ENCODE peak calls at places on chromosomes 3 and 15, in four cellular contexts. Y, N, Z and U are unnamed samples.

GRCh38 chr3:377158-377561 is 180.6 kb downstream of the CHL1 start:
- DNase-seq in Y (peak; percentile 42), Z (no peak), N (peak; percentile 5), U (peak; percentile 12)

GRCh38 chr3:170725285-170725731 is 139.4 kb upstream of the SLC7A14 start:
- DNase-seq in Y (no peak), Z (no peak), N (peak; percentile 48), U (no peak)

GRCh38 chr3:40615110-40615915 is 90.6 kb downstream of the ZNF621 start:
- DNase-seq in N (no peak), Z (no peak), Y (no peak), U (no peak)

GRCh38 chr3:164641071-164641470 is 437.2 kb downstream of the SI start:
- DNase-seq in Y (no peak), N (no peak), Z (no peak), U (no peak)

GRCh38 chr3:98814799-98815450 is 51.8 kb downstream of the ST3GAL6 start:
- DNase-seq in N (no peak), Z (no peak), Y (no peak), U (no peak)

GRCh38 chr3:116394365-116394764 is 50.9 kb downstream of the LSAMP start:
- DNase-seq in N (no peak), Y (no peak), Z (no peak), U (no peak)

GRCh38 chr3:72361990-72362389 is 486.3 kb downstream of the SHQ1 start:
- DNase-seq in Y (no peak), N (no peak), Z (no peak), U (no peak)

GRCh38 chr3:196531418-196531817 is 16.3 kb upstream of the SMCO1 start:
- DNase-seq in Y (no peak), Z (no peak), N (no peak), U (no peak)

GRCh38 chr3:150370129-150370602 is 37.9 kb upstream of the TSC22D2 start:
- DNase-seq in N (peak; percentile 63), Z (no peak), Y (peak; percentile 24), U (peak; percentile 63)

GRCh38 chr3:154389861-154390260 is 40.1 kb downstream of the GPR149 start:
- DNase-seq in Y (peak; percentile 0), Z (no peak), N (no peak), U (no peak)

GRCh38 chr15:63973212-63974009 is 72.9 kb downstream of the DAPK2 start:
- DNase-seq in Z (no peak), Y (no peak), N (no peak), U (no peak)

GRCh38 chr15:74906193-74906449 is 530 bp downstream of the FAM219B start:
- DNase-seq in N (peak; percentile 47), Z (no peak), Y (no peak), U (no peak)

GRCh38 chr3:168885028-168885427 is 778.5 kb downstream of the MECOM start:
- DNase-seq in N (no peak), Z (no peak), Y (no peak), U (no peak)

GRCh38 chr3:48215466-48215865 is 7.8 kb upstream of the CAMP start:
- DNase-seq in Z (no peak), N (no peak), Y (no peak), U (no peak)

GRCh38 chr3:71355862-71356261 is 227.7 kb downstream of the FOXP1 start:
- DNase-seq in Z (no peak), N (no peak), Y (no peak), U (no peak)

GRCh38 chr15:45262906-45263456 is 10.9 kb downstream of the SLC28A2 start:
- DNase-seq in N (no peak), Y (peak; percentile 12), Z (no peak), U (no peak)

GRCh38 chr15:32657941-32658340 is 16.4 kb downstream of the SCG5 start:
- DNase-seq in Y (no peak), Z (no peak), N (peak; percentile 77), U (no peak)

GRCh38 chr3:126749931-126750759 is 46.1 kb downstream of the CHCHD6 start:
- DNase-seq in N (no peak), Y (no peak), Z (no peak), U (no peak)

GRCh38 chr15:83565553-83566159 is 88.3 kb upstream of the ADAMTSL3 start:
- DNase-seq in Z (no peak), Y (peak; percentile 25), N (peak; percentile 44), U (peak; percentile 44)

GRCh38 chr15:67520276-67520975 is 505 bp upstream of the C15orf61 start:
- DNase-seq in Z (no peak), N (no peak), Y (no peak), U (no peak)

GRCh38 chr3:168220609-168221008 is 124.9 kb upstream of the GOLIM4 start:
- DNase-seq in N (no peak), Y (no peak), Z (no peak), U (no peak)

GRCh38 chr15:49887604-49888340 is 231.3 kb downstream of the ATP8B4 start:
- DNase-seq in Y (no peak), Z (no peak), N (no peak), U (no peak)

GRCh38 chr3:152768478-152768877 is 66.5 kb upstream of the P2RY1 start:
- DNase-seq in N (no peak), Z (no peak), Y (no peak), U (no peak)

GRCh38 chr3:136741063-136741462 is 11.1 kb downstream of the STAG1 start:
- DNase-seq in Y (no peak), Z (no peak), N (no peak), U (no peak)

GRCh38 chr3:136735103-136735502 is 17.1 kb downstream of the STAG1 start:
- DNase-seq in N (no peak), Y (no peak), Z (no peak), U (no peak)

GRCh38 chr3:136734382-136735070 is 17.7 kb downstream of the STAG1 start:
- DNase-seq in Z (no peak), Y (peak; percentile 59), N (no peak), U (no peak)

DNA sequence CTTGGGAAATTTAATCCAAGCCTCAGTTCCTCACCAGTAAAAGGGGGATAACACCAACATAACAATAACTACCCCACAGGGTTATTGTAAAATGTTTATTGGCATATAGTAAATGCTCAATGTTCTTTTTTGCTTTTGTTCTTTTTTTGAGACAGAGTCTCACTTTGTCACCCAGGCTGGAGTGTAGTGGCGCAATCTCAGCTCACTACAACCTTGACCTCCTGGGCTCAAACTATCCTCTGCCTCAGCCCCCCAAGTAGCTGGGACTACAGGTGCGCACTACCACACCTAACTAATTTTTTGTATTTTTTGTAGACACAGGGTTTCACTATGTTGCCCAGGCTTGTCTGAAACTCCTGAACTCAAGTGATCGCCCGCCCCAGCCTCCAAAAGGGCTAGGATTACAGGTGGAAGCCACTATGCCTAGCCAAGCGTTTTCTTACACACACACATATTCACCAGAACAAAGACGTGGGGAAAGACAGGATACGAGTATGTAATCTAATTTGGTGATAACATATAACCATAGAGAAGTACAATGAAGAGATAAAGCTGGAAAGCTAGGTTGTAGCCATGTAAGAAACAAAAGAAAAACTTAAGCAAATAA is 11.7 kb downstream of the STAG1 start:
- DNase-seq in Y (no peak), Z (no peak), N (no peak), U (no peak)
- TF ChIP-seq TARDBP in Y (no peak), Z (no peak), N (no peak), U (no peak)

DNA sequence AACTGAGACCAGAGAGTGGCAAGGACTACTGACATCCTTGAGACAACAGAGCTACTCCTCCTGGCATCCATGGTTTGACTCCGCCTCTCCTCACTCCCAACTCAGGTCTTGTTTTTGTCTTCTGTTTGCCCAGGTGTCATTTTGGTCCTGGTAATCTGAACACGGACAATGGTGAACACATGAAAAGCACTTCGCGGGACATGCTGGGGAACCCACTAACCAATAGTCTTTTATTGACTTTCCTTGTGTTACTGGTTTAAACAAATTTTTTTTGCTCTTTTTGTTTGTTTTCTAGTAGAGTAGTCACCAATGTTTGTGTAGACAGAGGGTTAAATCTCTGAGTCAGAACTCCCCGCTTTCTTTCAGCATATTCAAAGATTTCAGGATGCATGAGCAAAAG is 38.4 kb downstream of the LARP6 start:
- DNase-seq in Z (no peak), N (no peak), Y (peak; percentile 57), U (no peak)
- TF ChIP-seq FOXM1 in Z (no peak), N (no peak), Y (no peak), U (no peak)

DNA sequence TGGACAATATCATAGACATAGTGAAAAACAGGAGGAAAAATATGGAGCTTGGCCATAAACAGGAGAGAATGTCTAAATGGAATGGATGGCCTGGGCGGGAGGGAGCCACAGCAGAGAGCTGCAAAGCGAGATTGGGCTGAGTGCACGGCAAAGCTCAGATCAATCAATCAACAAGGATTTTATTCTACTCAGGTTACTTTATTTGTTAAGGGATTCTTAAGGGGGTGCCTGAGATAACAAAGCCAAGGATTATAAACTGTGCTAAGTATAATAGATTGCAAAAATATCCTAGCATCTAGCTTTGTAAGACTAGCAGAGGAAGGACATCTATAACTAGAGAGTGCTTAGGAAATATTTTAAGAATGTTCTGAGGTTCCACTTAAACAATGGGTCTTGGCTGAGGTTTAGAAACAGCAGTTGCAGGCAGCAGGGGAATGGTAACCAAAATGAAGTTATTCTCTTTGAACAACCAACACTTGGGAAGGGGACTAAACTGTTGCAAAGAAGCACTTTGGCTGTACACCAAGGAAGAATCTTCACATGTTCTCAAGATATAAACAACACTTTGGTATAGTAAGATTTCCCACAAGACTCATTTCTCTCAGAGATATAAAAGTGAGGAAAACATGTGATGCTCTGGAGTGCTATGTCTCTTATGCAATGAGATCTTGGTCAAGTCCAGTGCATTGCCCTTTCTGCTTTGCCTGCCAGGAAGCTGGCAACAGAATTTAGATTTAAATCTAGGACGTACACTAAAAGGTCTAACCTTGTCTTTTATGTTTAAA is 35.5 kb downstream of the TMEM212 start:
- DNase-seq in Y (peak; percentile 33), N (no peak), Z (no peak), U (peak; percentile 40)
- TF ChIP-seq TARDBP in Y (no peak), N (no peak), Z (no peak), U (no peak)

GRCh38 chr15:96324192-96324895 is 6.2 kb upstream of the NR2F2 start:
- DNase-seq in Z (no peak), Y (no peak), N (peak; percentile 58), U (no peak)

GRCh38 chr15:96320703-96321421 is 9.6 kb upstream of the NR2F2 start:
- DNase-seq in Z (no peak), N (no peak), Y (no peak), U (no peak)

GRCh38 chr15:96322401-96323249 is 7.9 kb upstream of the NR2F2 start:
- DNase-seq in Y (no peak), Z (no peak), N (no peak), U (no peak)

GRCh38 chr15:96323250-96324162 is 7.0 kb upstream of the NR2F2 start:
- DNase-seq in N (no peak), Z (no peak), Y (no peak), U (no peak)

DNA sequence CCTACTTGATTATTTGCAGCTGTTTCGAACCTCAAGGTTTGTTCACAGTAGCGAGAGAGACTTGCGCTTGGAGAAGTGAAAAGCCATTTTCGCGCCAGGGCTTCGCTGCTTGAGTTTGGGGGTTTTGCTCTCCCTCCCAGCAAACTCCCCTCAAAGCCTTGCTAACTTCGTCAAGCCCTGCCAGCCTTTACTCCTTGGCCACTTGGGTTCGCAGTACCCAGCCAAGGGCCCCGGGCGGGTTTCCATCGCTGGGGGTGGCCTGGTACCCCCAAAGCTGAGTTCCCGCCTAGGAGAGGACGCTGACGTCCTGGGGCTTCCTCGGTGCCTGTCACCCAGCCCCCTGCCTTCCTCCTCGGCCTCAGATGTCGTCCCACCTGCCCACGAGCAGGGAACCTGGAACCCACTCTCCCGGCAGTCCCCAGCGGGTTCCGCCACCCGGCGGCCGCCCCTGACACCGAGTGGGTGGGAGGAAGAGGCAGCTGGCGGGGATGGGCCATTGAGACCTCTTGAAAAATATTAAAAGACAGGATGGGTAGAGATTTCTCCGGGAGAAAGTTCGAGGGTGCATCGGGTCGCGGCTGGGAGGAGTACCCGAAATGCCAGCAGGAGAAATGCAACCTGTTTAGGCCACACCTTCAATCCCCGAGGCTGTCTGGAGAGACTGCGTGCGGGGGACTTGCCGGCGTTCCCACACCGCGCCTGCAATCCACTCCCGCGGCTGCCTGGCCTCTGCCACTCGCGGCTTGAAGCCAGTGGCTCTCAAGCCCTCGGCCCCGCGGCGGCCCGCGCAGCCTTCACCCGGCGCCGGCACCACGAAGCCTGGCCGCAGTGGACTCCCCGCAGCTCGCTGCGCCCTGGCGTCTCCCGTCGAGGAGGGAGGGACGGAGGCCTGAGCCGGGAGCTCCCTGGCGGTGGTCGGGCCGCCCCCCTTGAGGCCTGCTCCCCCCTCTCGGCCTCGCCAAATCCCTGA is 8.8 kb upstream of the NR2F2 start:
- DNase-seq in Z (no peak), Y (no peak), N (no peak), U (no peak)
- TF ChIP-seq FOXM1 in Z (no peak), Y (no peak), N (no peak), U (no peak)